ENCODE peak calls at places on chromosome 6, in four cellular contexts. A, S, O and P are unnamed samples. For H3K4me1, the result is how much of the 10 kb centered on the place peaks cover.

GRCh38 chr6:36139991-36140710 is 9.8 kb downstream of the MAPK13 start:
- DNase-seq in O (no peak), A (no peak), S (no peak), P (no peak)

GRCh38 chr6:142035890-142036289 is 96.8 kb upstream of the GJE1 start:
- DNase-seq in A (no peak), O (no peak), S (no peak), P (no peak)

GRCh38 chr6:147726342-147726741 is 217.9 kb downstream of the SAMD5 start:
- DNase-seq in S (no peak), A (no peak), O (no peak), P (no peak)

GRCh38 chr6:83884523-83884922 is 25.0 kb downstream of the CYB5R4 start:
- DNase-seq in S (no peak), A (peak), O (no peak), P (no peak)

GRCh38 chr6:14770572-14770971 is 475.3 kb upstream of the JARID2 start:
- DNase-seq in S (peak), O (no peak), A (peak), P (no peak)

GRCh38 chr6:15420959-15421438 is 175.1 kb downstream of the JARID2 start:
- DNase-seq in A (no peak), O (no peak), S (no peak), P (no peak)

GRCh38 chr6:22975079-22975478 is 405.7 kb downstream of the HDGFL1 start:
- DNase-seq in A (no peak), O (no peak), S (no peak), P (no peak)

GRCh38 chr6:43878823-43879495 is 108.9 kb downstream of the VEGFA start:
- DNase-seq in A (no peak), O (no peak), S (peak), P (peak)

GRCh38 chr6:67706388-67706787 is 928.7 kb upstream of the ADGRB3 start:
- DNase-seq in S (no peak), O (no peak), A (no peak), P (no peak)

GRCh38 chr6:162705736-162706135 is 21.8 kb downstream of the PRKN start:
- DNase-seq in A (no peak), S (no peak), O (no peak), P (no peak)
- H3K4me3 ChIP-seq in A (no peak), S (no peak), O (no peak), P (no peak)

DNA sequence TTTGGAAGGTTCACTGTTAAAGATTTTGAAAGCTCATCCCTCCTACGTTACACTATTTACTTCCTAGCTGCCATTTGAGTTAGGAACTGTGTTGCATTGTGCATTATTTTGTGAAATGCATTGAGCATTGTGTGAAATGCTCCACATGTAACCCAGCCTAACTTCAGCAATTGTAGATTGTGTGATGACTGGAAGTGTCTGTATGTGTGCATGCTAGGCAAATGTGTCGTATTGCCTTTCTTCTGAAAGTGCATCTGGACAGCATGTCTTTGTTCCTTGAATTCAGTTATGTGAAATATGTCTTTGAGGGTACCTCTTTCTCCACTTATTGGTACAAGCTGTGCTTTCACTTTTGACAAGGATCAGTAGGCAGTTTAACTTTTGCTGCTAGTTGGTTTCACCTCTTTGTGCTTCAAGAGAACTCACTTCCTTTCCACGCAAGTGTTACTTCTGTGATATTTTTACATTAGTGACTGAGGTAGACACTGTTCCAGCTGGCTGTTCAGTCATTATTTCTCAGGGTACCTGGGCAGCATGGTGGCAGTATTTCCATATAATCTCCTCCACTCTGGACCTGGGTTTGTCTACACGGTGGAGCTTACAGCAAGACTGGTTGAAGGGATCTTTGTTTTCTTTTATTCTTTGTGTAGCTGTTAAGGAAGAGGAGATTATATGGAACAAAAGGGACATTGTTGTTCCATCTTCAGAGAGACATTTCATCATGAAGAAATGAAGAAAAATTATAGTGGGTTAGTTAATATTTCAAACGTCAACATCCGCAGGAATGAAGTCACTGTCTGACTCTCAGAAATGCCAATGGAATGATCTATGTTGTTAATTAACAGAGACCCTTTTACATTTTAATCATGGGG is 175.3 kb downstream of the UTRN start:
- DNase-seq in O (no peak), S (no peak), A (no peak), P (no peak)
- H3K27ac ChIP-seq in O (no peak), S (no peak), A (peak), P (no peak)

DNA sequence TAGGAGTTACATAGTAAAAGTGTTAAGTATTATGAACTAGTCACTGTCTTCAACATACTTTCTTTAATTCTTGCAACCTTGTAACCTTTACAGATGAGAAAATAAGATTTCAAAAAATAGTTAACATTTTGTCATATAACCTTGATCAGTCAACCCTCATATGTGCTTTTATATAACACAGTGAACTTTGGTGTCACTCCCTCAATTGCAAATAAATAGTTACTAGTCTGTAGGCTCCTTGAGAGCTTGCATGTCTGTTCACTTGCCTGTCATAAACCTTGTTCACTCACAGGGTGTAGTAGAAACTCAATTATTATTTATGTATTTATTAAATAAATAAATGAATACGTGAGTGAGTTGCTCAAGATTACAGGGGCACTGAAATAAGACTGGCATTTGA is 107.5 kb downstream of the QKI start:
- DNase-seq in S (no peak), O (no peak), A (no peak), P (no peak)
- H3K4me1 ChIP-seq in S (under half), O (under half), A (under half), P (under half)

GRCh38 chr6:137342607-137343186 is 123.5 kb upstream of the IFNGR1 start:
- DNase-seq in A (no peak), S (no peak), O (no peak), P (no peak)
- H3K4me3 ChIP-seq in A (peak), S (peak), O (no peak), P (peak)

GRCh38 chr6:3594196-3594595 is 137.3 kb upstream of the SLC22A23 start:
- DNase-seq in A (no peak), S (no peak), O (no peak), P (no peak)

GRCh38 chr6:3596736-3597135 is 139.9 kb upstream of the SLC22A23 start:
- DNase-seq in O (no peak), S (no peak), A (no peak), P (no peak)

GRCh38 chr6:3591970-3592369 is 135.1 kb upstream of the SLC22A23 start:
- DNase-seq in S (no peak), A (no peak), O (no peak), P (no peak)

GRCh38 chr6:3593161-3593560 is 136.3 kb upstream of the SLC22A23 start:
- DNase-seq in S (no peak), O (no peak), A (no peak), P (no peak)

GRCh38 chr6:3592371-3592941 is 135.6 kb upstream of the SLC22A23 start:
- DNase-seq in O (no peak), A (peak), S (peak), P (no peak)
- H3K27ac ChIP-seq in O (no peak), A (peak), S (peak), P (no peak)

GRCh38 chr6:168165891-168166290 is 86.9 kb upstream of the FRMD1 start:
- DNase-seq in O (peak), S (no peak), A (no peak), P (peak)
- H3K4me1 ChIP-seq in O (under half), S (under half), A (under half), P (under half)

DNA sequence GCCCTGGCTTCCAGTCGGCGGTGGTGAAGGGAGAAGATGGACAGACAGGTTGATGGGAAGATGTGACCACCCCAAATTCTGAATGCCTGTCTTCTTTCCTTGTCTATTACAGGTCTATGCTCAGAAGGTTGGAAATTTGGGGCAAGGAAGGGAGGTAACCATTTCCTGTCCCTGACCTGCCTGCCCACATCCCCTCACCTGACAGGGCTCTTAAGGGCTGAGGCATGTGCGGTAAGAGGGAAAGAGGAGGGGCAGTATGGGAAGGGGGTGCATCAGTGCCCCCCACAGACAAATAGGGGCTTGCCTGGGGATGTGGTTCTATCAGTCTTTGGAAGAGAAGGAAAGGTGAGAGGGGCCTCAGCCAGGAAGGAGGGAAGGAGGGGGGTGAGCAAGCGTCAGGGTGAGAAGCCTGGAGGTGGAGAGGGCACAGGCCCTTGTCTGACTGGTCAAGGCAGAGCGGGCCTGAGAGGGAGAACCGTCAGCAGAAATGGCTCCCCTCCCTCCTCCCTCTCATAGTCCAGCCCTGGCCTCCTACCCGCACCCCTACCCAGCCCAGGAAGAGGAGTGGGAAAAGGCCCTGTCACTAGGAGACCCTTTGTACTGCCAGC is 104.5 kb upstream of the FOXP4 start:
- DNase-seq in O (no peak), S (no peak), A (no peak), P (no peak)
- H3K4me3 ChIP-seq in O (no peak), S (no peak), A (no peak), P (no peak)

DNA sequence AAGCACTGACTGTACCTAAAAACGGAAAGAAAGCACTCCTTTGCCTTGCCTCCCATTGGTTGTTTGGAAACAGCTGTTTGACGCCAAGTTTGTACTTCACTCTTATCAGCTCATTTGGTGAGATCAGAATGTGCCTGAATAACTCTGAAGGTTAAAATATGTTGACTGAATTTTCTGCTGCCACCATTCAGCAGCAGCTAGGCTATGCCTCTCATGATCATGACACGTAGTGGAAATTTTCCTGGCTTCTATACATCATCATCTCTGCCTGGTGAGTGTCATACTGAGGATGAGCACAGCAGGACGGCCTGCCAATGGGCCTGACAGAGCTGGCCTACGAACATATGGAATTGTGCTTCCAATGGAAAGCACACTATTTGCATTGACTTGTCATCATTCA is 704.9 kb upstream of the CITED2 start:
- DNase-seq in A (peak), O (no peak), S (no peak), P (no peak)
- H3K27ac ChIP-seq in A (peak), O (no peak), S (peak), P (no peak)